ENCODE peak calls at places on chromosomes 4 and X, in four cellular contexts. D, Y, N and B are unnamed samples.

GRCh38 chr4:128858875-128859696 is 49.6 kb downstream of the JADE1 start:
- DNase-seq in D (no peak), Y (no peak), N (no peak), B (no peak)

GRCh38 chr4:145731026-145731425 is 51.1 kb downstream of the C4orf51 start:
- DNase-seq in D (no peak), Y (no peak), N (no peak), B (no peak)

GRCh38 chr4:158941321-158941720 is 161.6 kb upstream of the RAPGEF2 start:
- DNase-seq in D (no peak), Y (no peak), N (no peak), B (no peak)

GRCh38 chrX:39551748-39552147 is 546.0 kb downstream of the BCOR start:
- DNase-seq in D (no peak), Y (no peak), N (no peak), B (no peak)

GRCh38 chr4:47551682-47552081 is 66.6 kb downstream of the ATP10D start:
- DNase-seq in D (no peak), Y (no peak), N (no peak), B (no peak)

GRCh38 chr4:150150545-150151156 is 72.4 kb downstream of the DCLK2 start:
- DNase-seq in D (no peak), Y (no peak), N (no peak), B (no peak)

GRCh38 chrX:3226087-3226486 is 120.4 kb downstream of the MXRA5 start:
- DNase-seq in D (no peak), Y (no peak), N (no peak), B (no peak)

GRCh38 chrX:79477691-79478090 is 110.6 kb upstream of the ITM2A start:
- DNase-seq in D (no peak), Y (no peak), N (no peak), B (no peak)

GRCh38 chr4:140049924-140050681 is 103.9 kb downstream of the MAML3 start:
- DNase-seq in D (no peak), Y (no peak), N (peak), B (peak)

GRCh38 chrX:119095936-119096335 is 23.1 kb downstream of the CT47C1 start:
- DNase-seq in D (no peak), Y (no peak), N (no peak), B (no peak)

GRCh38 chrX:141924293-141924692 is 20.6 kb downstream of the MAGEC1 start:
- DNase-seq in D (no peak), Y (no peak), N (no peak), B (no peak)

GRCh38 chr4:156954598-156954997 is 17.0 kb downstream of the PDGFC start:
- DNase-seq in D (no peak), Y (no peak), N (no peak), B (no peak)

GRCh38 chrX:136577562-136577961 is 45.5 kb downstream of the VGLL1 start:
- DNase-seq in D (no peak), Y (no peak), N (peak), B (peak)

GRCh38 chr4:7960017-7960789 is 20.5 kb upstream of the AFAP1 start:
- DNase-seq in D (no peak), Y (no peak), N (no peak), B (no peak)

GRCh38 chrX:7330971-7331746 is 183.2 kb upstream of the PUDP start:
- DNase-seq in D (no peak), Y (no peak), N (no peak), B (no peak)

GRCh38 chr4:128519163-128519810 is 231.7 kb upstream of the PGRMC2 start:
- DNase-seq in D (no peak), Y (no peak), N (no peak), B (no peak)

GRCh38 chrX:68660746-68661145 is 13.3 kb downstream of the STARD8 start:
- DNase-seq in D (no peak), Y (no peak), N (no peak), B (no peak)

GRCh38 chr4:80989921-80990544 is 40.5 kb upstream of the BMP3 start:
- DNase-seq in D (peak), Y (peak), N (peak), B (peak)

GRCh38 chrX:51917600-51917999 is 24.2 kb downstream of the MAGED1 start:
- DNase-seq in D (no peak), Y (no peak), N (no peak), B (no peak)

GRCh38 chr4:54067163-54067562 is 2.8 kb upstream of the CHIC2 start:
- DNase-seq in D (no peak), Y (no peak), N (no peak), B (no peak)

GRCh38 chrX:39859991-39860861 is 237.5 kb downstream of the BCOR start:
- DNase-seq in D (peak), Y (peak), N (peak), B (peak)

GRCh38 chr4:75561789-75562188 is 5.9 kb downstream of the ODAPH start:
- DNase-seq in D (no peak), Y (peak), N (peak), B (no peak)

GRCh38 chr4:164224871-164225270 is 529.1 kb upstream of the SMIM31 start:
- DNase-seq in D (no peak), Y (no peak), N (no peak), B (no peak)

GRCh38 chrX:11398785-11399184 is 105.6 kb downstream of the AMELX start:
- DNase-seq in D (no peak), Y (no peak), N (no peak), B (no peak)

GRCh38 chr4:8913121-8913857 is 41.6 kb upstream of the HMX1 start:
- DNase-seq in D (no peak), Y (no peak), N (peak), B (peak)

GRCh38 chr4:143353797-143354196 is 17.1 kb downstream of the GAB1 start:
- DNase-seq in D (no peak), Y (no peak), N (no peak), B (no peak)

GRCh38 chr4:8914461-8915171 is 43.0 kb upstream of the HMX1 start:
- DNase-seq in D (no peak), Y (no peak), N (peak), B (peak)

GRCh38 chrX:95640226-95640625 is 1044.4 kb upstream of the DIAPH2 start:
- DNase-seq in D (no peak), Y (no peak), N (no peak), B (no peak)

GRCh38 chrX:103607385-103608304 is at the start of gene TCEAL3:
- DNase-seq in D (no peak), Y (no peak), N (no peak), B (peak)

GRCh38 chrX:39299615-39300014 is 498.4 kb downstream of the MID1IP1 start:
- DNase-seq in D (no peak), Y (no peak), N (no peak), B (no peak)

GRCh38 chrX:123610915-123611314 is 121.9 kb downstream of the THOC2 start:
- DNase-seq in D (no peak), Y (no peak), N (no peak), B (no peak)

GRCh38 chrX:40573763-40574162 is 7.0 kb upstream of the ATP6AP2 start:
- DNase-seq in D (no peak), Y (peak), N (no peak), B (no peak)

GRCh38 chr4:126547352-126547751 is 1085.4 kb upstream of the INTU start:
- DNase-seq in D (no peak), Y (no peak), N (no peak), B (no peak)

GRCh38 chrX:115233497-115234219 is at the start of gene LRCH2:
- DNase-seq in D (no peak), Y (no peak), N (no peak), B (peak)

GRCh38 chrX:69285401-69285871 is 120.2 kb upstream of the PJA1 start:
- DNase-seq in D (no peak), Y (no peak), N (no peak), B (peak)

DNA sequence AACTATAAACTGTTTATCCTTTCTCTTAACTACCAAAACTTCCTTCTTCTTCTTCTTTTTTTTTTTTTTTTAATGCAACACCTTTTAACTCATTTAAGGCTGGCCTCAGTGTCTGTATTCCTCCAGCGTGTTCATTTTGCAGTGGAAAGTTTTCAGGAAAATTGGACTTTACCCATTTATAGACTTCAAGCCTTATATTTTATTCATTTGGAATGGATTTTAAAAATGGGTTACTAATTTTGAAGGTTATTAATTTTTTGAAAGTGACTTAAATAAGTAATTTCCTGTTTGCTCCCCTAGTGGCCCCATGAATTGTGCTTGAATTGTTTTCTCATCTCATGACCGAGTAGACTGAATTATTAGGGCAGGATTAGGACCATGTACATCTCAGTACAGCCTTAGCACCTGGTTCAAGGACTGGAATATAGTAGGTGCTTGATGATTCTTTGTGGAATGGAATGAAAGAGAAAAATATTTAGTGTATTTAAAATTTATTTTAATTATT is 282.7 kb downstream of the ANKRD50 start:
- DNase-seq in D (no peak), Y (no peak), N (no peak), B (no peak)
- H3K4me2 ChIP-seq in D (no peak), Y (no peak), N (no peak), B (peak)

GRCh38 chrX:129478516-129478915 is 44.8 kb downstream of the SMARCA1 start:
- DNase-seq in D (no peak), Y (no peak), N (no peak), B (no peak)
- TF ChIP-seq NRF1 in D (no peak), Y (no peak), N (no peak), B (no peak)

GRCh38 chrX:42151808-42152207 is 228.5 kb upstream of the CASK start:
- DNase-seq in D (no peak), Y (no peak), N (no peak), B (no peak)
- TF ChIP-seq EP300 in D (no peak), Y (no peak), N (no peak), B (no peak)

DNA sequence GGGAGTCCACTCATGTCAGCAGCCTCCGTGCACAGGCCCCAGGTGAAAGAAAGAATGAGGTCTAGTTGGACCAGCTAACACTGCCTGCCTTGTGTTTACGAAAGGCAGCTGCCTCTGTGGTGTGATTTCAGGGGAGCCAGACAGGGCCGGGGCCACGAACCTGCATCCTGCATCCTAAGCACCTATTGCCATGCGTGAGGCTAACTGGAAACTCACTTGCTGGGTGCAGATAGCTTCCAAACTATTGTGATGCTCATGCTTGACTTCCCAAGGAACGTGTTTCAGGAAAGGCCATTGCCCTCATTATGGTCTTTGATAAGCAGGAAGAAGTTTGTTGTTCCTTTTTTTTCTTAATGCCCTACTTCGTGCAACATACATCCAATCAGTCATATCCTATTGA is 2.3 kb upstream of the IRF2 start:
- DNase-seq in D (no peak), Y (no peak), N (no peak), B (no peak)
- H3K4me2 ChIP-seq in D (peak), Y (no peak), N (peak), B (peak)

GRCh38 chr4:79865253-79865652 is 207.8 kb downstream of the ANTXR2 start:
- DNase-seq in D (no peak), Y (no peak), N (no peak), B (no peak)
- TF ChIP-seq NRF1 in D (no peak), Y (no peak), N (no peak), B (no peak)

DNA sequence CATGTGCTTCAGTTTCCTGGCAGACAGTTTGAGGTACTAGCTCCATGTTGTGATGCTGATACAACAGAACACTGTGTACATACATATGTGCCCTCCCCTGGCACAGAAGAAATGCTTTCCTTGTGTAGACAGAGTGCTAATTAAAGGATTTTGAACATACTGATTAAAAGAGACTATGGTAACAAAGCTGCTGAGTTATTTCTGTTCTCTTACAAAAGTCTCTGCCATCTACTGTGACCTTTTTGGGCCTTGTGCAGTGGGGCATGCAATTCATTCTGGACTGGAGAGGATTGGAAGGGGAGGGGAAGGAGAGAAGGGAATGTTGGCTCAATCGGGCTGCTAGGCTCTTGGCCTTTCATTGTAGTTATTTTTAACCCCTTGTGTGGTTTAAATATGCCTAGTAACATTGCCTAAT is 6.0 kb downstream of the PDLIM5 start:
- DNase-seq in D (no peak), Y (no peak), N (no peak), B (peak)
- TF ChIP-seq EP300 in D (no peak), Y (no peak), N (no peak), B (no peak)

DNA sequence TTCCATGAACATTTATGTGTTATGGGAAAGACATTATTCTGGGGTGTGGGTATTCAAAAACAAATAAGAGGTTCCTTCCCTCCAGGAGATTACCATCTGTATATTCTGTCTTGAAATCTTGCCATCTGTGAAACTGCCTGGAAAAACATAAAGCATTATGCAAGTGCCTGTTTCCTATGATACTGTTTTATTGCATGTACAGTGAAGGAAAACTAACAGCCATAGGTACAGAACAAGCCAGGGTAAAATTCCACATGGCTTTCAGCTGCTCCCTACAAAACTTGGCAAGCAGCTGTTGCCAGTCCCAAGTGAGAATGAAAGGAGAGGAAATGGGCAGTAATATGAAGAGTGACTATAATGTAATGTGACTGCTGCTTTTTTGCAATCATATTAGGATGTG is 136.0 kb downstream of the GUCY2F start:
- DNase-seq in D (no peak), Y (no peak), N (no peak), B (no peak)
- H3K4me2 ChIP-seq in D (no peak), Y (no peak), N (no peak), B (no peak)

GRCh38 chr4:5845035-5845905 is 47.6 kb downstream of the CRMP1 start:
- DNase-seq in D (no peak), Y (no peak), N (no peak), B (no peak)
- TF ChIP-seq NRF1 in D (no peak), Y (no peak), N (no peak), B (no peak)

GRCh38 chrX:148443216-148443615 is 57.2 kb upstream of the AFF2 start:
- DNase-seq in D (no peak), Y (no peak), N (no peak), B (no peak)

GRCh38 chrX:148448686-148449085 is 51.7 kb upstream of the AFF2 start:
- DNase-seq in D (peak), Y (no peak), N (no peak), B (no peak)
- TF ChIP-seq EP300 in D (no peak), Y (no peak), N (no peak), B (no peak)